ENCODE peak calls at places on chromosomes 3 and 15, in four cellular contexts. A is uterus, C is heart right ventricle, X is ovary. Z is an unnamed sample.

GRCh38 chr3:97971679-97972567 is at the start of gene RIOX2:
- DNase-seq in A (peak; percentile 62), C (peak; percentile 57), X (peak; percentile 72), Z (peak; percentile 74)

GRCh38 chr3:12705981-12706380 is 42.1 kb upstream of the RAF1 start:
- DNase-seq in A (no peak), C (no peak), X (no peak), Z (no peak)

GRCh38 chr15:45138814-45139765 is 9.3 kb downstream of the DUOX1 start:
- DNase-seq in A (no peak), C (no peak), X (no peak), Z (no peak)

GRCh38 chr3:73270839-73271483 is 209.5 kb downstream of the EBLN2 start:
- DNase-seq in A (no peak), C (no peak), X (no peak), Z (no peak)

GRCh38 chr3:13292371-13292770 is 127.8 kb downstream of the NUP210 start:
- DNase-seq in A (no peak), C (no peak), X (no peak), Z (no peak)

GRCh38 chr15:94691169-94691568 is 459.8 kb downstream of the MCTP2 start:
- DNase-seq in A (no peak), C (no peak), X (no peak), Z (no peak)

GRCh38 chr3:128367726-128368125 is 99.0 kb downstream of the DNAJB8 start:
- DNase-seq in A (no peak), C (no peak), X (no peak), Z (no peak)

GRCh38 chr3:133213942-133214341 is 175.8 kb downstream of the TMEM108 start:
- DNase-seq in A (no peak), C (peak; percentile 16), X (no peak), Z (no peak)

GRCh38 chr3:11251807-11252176 is 20.4 kb upstream of the ATG7 start:
- DNase-seq in A (no peak), C (no peak), X (no peak), Z (no peak)

GRCh38 chr3:122974764-122975162 is 52.8 kb downstream of the SEMA5B start:
- DNase-seq in A (peak; percentile 85), C (peak; percentile 80), X (peak; percentile 66), Z (no peak)

GRCh38 chr3:127734754-127735473 is 62.2 kb downstream of the ABTB1 start:
- DNase-seq in A (no peak), C (peak; percentile 51), X (peak; percentile 35), Z (no peak)

GRCh38 chr3:42979044-42979962 is at the start of gene GASK1A:
- DNase-seq in A (peak; percentile 70), C (peak; percentile 19), X (peak; percentile 75), Z (no peak)

GRCh38 chr15:94246016-94246415 is 14.7 kb downstream of the MCTP2 start:
- DNase-seq in A (no peak), C (no peak), X (no peak), Z (no peak)

GRCh38 chr3:121975702-121976302 is 46.2 kb downstream of the ILDR1 start:
- DNase-seq in A (no peak), C (no peak), X (no peak), Z (no peak)

GRCh38 chr15:69446947-69447346 is 5.7 kb upstream of the RPLP1 start:
- DNase-seq in A (no peak), C (no peak), X (no peak), Z (no peak)

GRCh38 chr3:114928989-114929620 is 218.0 kb downstream of the ZBTB20 start:
- DNase-seq in A (no peak), C (no peak), X (no peak), Z (no peak)

GRCh38 chr3:149407898-149408297 is 30.4 kb upstream of the TM4SF1 start:
- DNase-seq in A (no peak), C (no peak), X (no peak), Z (no peak)

GRCh38 chr15:66017009-66017408 is 147.7 kb downstream of the RAB11A start:
- DNase-seq in A (no peak), C (no peak), X (no peak), Z (no peak)

GRCh38 chr15:40914013-40914412 is 15.1 kb upstream of the DLL4 start:
- DNase-seq in A (no peak), C (no peak), X (no peak), Z (no peak)

GRCh38 chr15:40912478-40912877 is 16.7 kb upstream of the DLL4 start:
- DNase-seq in A (no peak), C (no peak), X (no peak), Z (no peak)

GRCh38 chr15:40911139-40911538 is 16.9 kb downstream of the VPS18 start:
- DNase-seq in A (no peak), C (no peak), X (no peak), Z (no peak)

GRCh38 chr15:40909662-40910625 is 15.7 kb downstream of the VPS18 start:
- DNase-seq in A (no peak), C (no peak), X (peak; percentile 34), Z (no peak)

GRCh38 chr15:40911693-40912092 is 17.4 kb downstream of the VPS18 start:
- DNase-seq in A (no peak), C (no peak), X (no peak), Z (no peak)
- H3K4me1 ChIP-seq in A (no peaks in the 10 kb centered on the region), C (peaks cover 77% of the 10 kb centered on the region), X (peaks cover under 1% of the 10 kb centered on the region), Z (peaks cover 31% of the 10 kb centered on the region)

GRCh38 chr15:92326236-92326635 is 67.4 kb upstream of the ST8SIA2 start:
- DNase-seq in A (no peak), C (no peak), X (no peak), Z (no peak)

GRCh38 chr15:92327033-92327432 is 66.6 kb upstream of the ST8SIA2 start:
- DNase-seq in A (no peak), C (no peak), X (no peak), Z (no peak)

GRCh38 chr15:92324036-92324963 is 69.4 kb upstream of the ST8SIA2 start:
- DNase-seq in A (no peak), C (no peak), X (no peak), Z (no peak)

GRCh38 chr15:92332125-92332899 is 61.4 kb upstream of the ST8SIA2 start:
- DNase-seq in A (no peak), C (no peak), X (no peak), Z (no peak)

DNA sequence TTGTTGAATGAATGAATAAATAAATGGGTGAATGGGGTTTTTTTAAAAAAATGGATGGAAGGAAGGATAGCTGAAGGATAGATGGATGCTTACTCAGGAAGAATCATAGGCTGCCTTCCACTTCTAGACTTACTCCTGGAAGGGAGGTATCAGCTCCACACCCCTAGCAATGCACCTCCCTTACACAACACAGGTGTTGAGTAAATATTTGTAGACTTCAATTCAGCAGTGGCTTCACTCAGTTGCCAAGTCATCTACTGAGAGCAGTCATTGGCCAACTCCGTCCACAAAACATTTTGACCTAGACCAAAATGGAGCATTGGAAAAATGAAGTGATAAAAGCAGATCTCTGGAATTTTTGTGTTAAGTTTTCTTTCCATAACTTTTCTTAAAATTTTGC is 65.5 kb upstream of the ST8SIA2 start:
- DNase-seq in A (no peak), C (no peak), X (no peak), Z (no peak)
- H3K4me1 ChIP-seq in A (no peaks in the 10 kb centered on the region), C (no peaks in the 10 kb centered on the region), X (no peaks in the 10 kb centered on the region), Z (no peaks in the 10 kb centered on the region)

GRCh38 chr3:43995929-43996378 is 245.7 kb upstream of the TOPAZ1 start:
- DNase-seq in A (no peak), C (no peak), X (no peak), Z (no peak)
- H3K4me1 ChIP-seq in A (peaks cover 37% of the 10 kb centered on the region), C (peaks cover 48% of the 10 kb centered on the region), X (peaks cover 19% of the 10 kb centered on the region), Z (peaks cover 54% of the 10 kb centered on the region)

GRCh38 chr3:64185436-64185835 is 39.8 kb downstream of the PRICKLE2 start:
- DNase-seq in A (no peak), C (no peak), X (no peak), Z (no peak)
- H3K4me1 ChIP-seq in A (peaks cover 14% of the 10 kb centered on the region), C (peaks cover 65% of the 10 kb centered on the region), X (peaks cover 21% of the 10 kb centered on the region), Z (peaks cover 69% of the 10 kb centered on the region)

DNA sequence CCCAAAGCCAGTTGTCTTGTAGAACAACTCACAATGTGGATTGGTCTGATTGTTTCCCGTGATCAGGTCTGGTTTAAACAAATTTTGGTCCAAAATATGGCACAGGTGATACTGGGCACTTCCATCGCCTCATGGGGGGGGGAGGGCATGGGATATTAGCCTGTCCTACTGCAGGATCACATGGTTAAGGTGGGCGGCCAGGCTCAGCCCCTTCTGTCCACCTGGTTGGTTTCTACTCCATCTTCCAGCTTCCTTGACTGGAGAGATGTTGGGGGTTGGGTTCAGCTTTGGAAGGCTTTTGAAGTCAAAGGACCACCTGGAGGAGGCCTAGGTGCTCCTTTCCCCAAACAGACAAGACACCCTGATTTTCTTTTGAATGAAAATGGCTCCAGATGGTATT is 7.2 kb downstream of the KLF13 start:
- DNase-seq in A (no peak), C (no peak), X (no peak), Z (no peak)
- H3K4me1 ChIP-seq in A (peaks cover 17% of the 10 kb centered on the region), C (peaks cover 98% of the 10 kb centered on the region), X (peaks cover 39% of the 10 kb centered on the region), Z (peaks cover 100% of the 10 kb centered on the region)

GRCh38 chr15:67189326-67190051 is 65.0 kb downstream of the AAGAB start:
- DNase-seq in A (peak; percentile 94), C (peak; percentile 85), X (peak; percentile 78), Z (peak; percentile 96)

GRCh38 chr15:67192185-67192584 is 62.3 kb downstream of the AAGAB start:
- DNase-seq in A (no peak), C (no peak), X (no peak), Z (no peak)

GRCh38 chr15:67190813-67191212 is 63.6 kb downstream of the AAGAB start:
- DNase-seq in A (no peak), C (no peak), X (no peak), Z (no peak)

GRCh38 chr15:67188551-67189218 is 65.8 kb downstream of the AAGAB start:
- DNase-seq in A (peak; percentile 89), C (peak; percentile 75), X (no peak), Z (peak; percentile 75)

GRCh38 chr15:67190326-67190725 is 64.1 kb downstream of the AAGAB start:
- DNase-seq in A (no peak), C (no peak), X (no peak), Z (peak; percentile 57)
- H3K4me1 ChIP-seq in A (peaks cover 37% of the 10 kb centered on the region), C (peaks cover 78% of the 10 kb centered on the region), X (peaks cover 36% of the 10 kb centered on the region), Z (no peaks in the 10 kb centered on the region)

DNA sequence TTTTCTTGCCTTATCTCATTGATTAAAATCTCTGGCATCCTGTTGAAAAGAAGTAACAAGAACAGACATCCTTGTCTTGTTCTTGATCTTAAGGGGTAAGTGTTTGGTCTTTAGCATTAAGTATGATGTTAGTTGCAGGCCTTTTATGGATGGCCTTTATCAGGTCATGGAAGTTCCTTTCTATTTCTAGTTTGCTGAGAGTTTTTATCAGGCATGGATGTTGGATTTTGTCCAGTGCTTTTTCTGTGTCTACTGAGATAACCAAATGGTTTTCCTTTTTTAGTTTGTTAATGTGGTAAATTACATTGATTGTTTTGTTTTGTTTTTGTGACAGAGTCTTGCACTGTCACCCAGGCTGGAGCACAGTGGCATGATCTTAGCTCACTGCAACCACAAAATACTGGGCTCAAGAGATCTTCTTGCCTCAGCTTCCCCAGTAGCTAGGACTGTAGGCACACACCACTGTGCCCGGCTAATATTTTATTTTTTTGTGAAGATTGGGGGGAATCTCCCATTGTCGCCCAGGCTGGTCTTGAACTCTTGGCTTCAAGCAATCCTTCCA is 26.3 kb downstream of the MRAS start:
- DNase-seq in A (no peak), C (peak; percentile 57), X (no peak), Z (no peak)
- H3K4me1 ChIP-seq in A (no peaks in the 10 kb centered on the region), C (peaks cover 55% of the 10 kb centered on the region), X (peaks cover 8% of the 10 kb centered on the region), Z (no peaks in the 10 kb centered on the region)

DNA sequence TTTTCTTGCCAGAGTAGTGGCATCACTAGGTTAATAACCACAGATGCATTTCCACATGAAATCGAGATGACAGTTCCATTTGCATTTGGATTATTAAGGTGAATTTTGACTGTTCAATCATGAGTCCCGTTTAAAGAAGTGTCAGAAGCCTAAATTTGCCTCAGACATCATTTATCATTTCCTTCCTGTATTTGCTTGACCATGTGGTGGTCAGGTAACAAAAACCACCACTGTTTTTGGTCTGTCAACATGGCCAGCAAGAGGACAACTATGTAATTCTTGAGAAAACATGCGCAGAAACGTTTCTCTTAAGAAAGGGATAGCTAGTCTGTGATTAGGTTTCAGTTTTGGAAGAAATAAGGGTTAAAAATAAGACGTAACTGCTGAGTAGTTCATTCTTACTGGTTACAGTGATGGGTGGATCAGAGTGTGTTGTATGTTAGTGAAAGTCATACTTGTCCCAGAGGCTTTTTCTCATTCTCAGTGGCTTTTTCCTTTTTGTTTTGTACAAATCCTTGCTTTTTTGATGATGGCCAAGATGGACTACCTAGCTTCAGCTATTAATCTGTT is 204.5 kb downstream of the AKAP13 start:
- DNase-seq in A (no peak), C (no peak), X (no peak), Z (no peak)
- H3K4me1 ChIP-seq in A (peaks cover 17% of the 10 kb centered on the region), C (peaks cover 99% of the 10 kb centered on the region), X (peaks cover 14% of the 10 kb centered on the region), Z (no peaks in the 10 kb centered on the region)

Z was measured in right atrium auricular region.